ENCODE peak calls at places on chromosomes 2 and 18, in six cellular contexts. Y is NCI-H146; U is stimulated activated CD4-positive, alpha-beta T cell treated with anti-CD3 and anti-CD28 coated beads, Interleukin-1b, Interleukin-23, amount 100 ng/mL, for 1 hour; J is IMR-90; E is EH; H is NCI-H1694. M is an unnamed sample.

GRCh38 chr2:70190086-70190412 is 770 bp downstream of the C2orf42 start:
- DNase-seq in Y (peak; percentile 20), U (peak; percentile 16), J (peak; percentile 33), E (peak; percentile 54), H (peak; percentile 48), M (no peak)

GRCh38 chr2:3282056-3282998 is 95.3 kb downstream of the EIPR1 start:
- DNase-seq in Y (peak; percentile 81), U (no peak), J (peak; percentile 33), E (peak; percentile 51), H (peak; percentile 100), M (peak; percentile 81)

GRCh38 chr2:48541696-48542389 is 11.9 kb downstream of the STON1 start:
- DNase-seq in Y (no peak), U (no peak), J (no peak), E (peak; percentile 11), H (no peak), M (no peak)

GRCh38 chr2:11610624-11611242 is 59.3 kb downstream of the NTSR2 start:
- DNase-seq in Y (no peak), U (no peak), J (no peak), E (no peak), H (no peak), M (no peak)

GRCh38 chr2:230068658-230069080 is at the start of gene SLC16A14:
- DNase-seq in Y (no peak), U (no peak), J (peak; percentile 52), E (peak; percentile 59), H (peak; percentile 22), M (no peak)

GRCh38 chr2:24375349-24376087 is 15.2 kb upstream of the ITSN2 start:
- DNase-seq in Y (no peak), U (no peak), J (no peak), E (peak; percentile 2), H (no peak), M (no peak)

GRCh38 chr2:101420623-101421022 is 33.3 kb upstream of the CREG2 start:
- DNase-seq in Y (no peak), U (no peak), J (no peak), E (peak; percentile 17), H (no peak), M (no peak)

GRCh38 chr18:25853716-25854465 is 236.5 kb downstream of the SS18 start:
- DNase-seq in Y (no peak), U (no peak), J (no peak), E (no peak), H (no peak), M (no peak)

GRCh38 chr2:2184549-2185249 is 146.4 kb downstream of the MYT1L start:
- DNase-seq in Y (no peak), U (no peak), J (no peak), E (no peak), H (no peak), M (no peak)

GRCh38 chr2:119888673-119889072 is 124.2 kb upstream of the EPB41L5 start:
- DNase-seq in Y (no peak), U (no peak), J (peak; percentile 92), E (peak; percentile 87), H (no peak), M (no peak)

GRCh38 chr2:102240640-102241370 is 54.0 kb downstream of the IL1RL2 start:
- DNase-seq in Y (peak; percentile 48), U (peak; percentile 82), J (peak; percentile 97), E (peak; percentile 96), H (peak; percentile 15), M (peak; percentile 5)

GRCh38 chr2:95022309-95023221 is 2.9 kb upstream of the MAL start:
- DNase-seq in Y (peak; percentile 65), U (peak; percentile 82), J (peak; percentile 54), E (peak; percentile 56), H (peak; percentile 72), M (peak; percentile 48)

GRCh38 chr2:225494100-225494459 is 94.6 kb downstream of the NYAP2 start:
- DNase-seq in Y (no peak), U (no peak), J (no peak), E (no peak), H (no peak), M (no peak)

GRCh38 chr2:178871536-178871935 is 64.3 kb upstream of the TTN start:
- DNase-seq in Y (no peak), U (no peak), J (no peak), E (no peak), H (no peak), M (no peak)

GRCh38 chr2:69961496-69961895 is at the start of gene ASPRV1:
- DNase-seq in Y (no peak), U (no peak), J (no peak), E (no peak), H (no peak), M (no peak)

GRCh38 chr2:234292205-234292954 is 204.5 kb downstream of the ARL4C start:
- DNase-seq in Y (peak; percentile 44), U (no peak), J (no peak), E (no peak), H (no peak), M (no peak)

GRCh38 chr2:181348091-181348837 is 108.9 kb upstream of the ITGA4 start:
- DNase-seq in Y (no peak), U (no peak), J (no peak), E (no peak), H (no peak), M (no peak)

GRCh38 chr2:240095556-240096523 is 40.3 kb downstream of the COPS9 start:
- DNase-seq in Y (no peak), U (no peak), J (no peak), E (no peak), H (no peak), M (no peak)

GRCh38 chr2:23651187-23651983 is 266.4 kb downstream of the KLHL29 start:
- DNase-seq in Y (no peak), U (no peak), J (peak; percentile 92), E (peak; percentile 73), H (no peak), M (no peak)

GRCh38 chr2:96427917-96428316 is 77.2 kb downstream of the NEURL3 start:
- DNase-seq in Y (no peak), U (no peak), J (peak; percentile 70), E (peak; percentile 82), H (no peak), M (no peak)

GRCh38 chr2:99602475-99602874 is 112.7 kb upstream of the REV1 start:
- DNase-seq in Y (no peak), U (no peak), J (peak; percentile 79), E (peak; percentile 88), H (no peak), M (no peak)

GRCh38 chr2:9110346-9110884 is 96.2 kb upstream of the ASAP2 start:
- DNase-seq in Y (no peak), U (no peak), J (no peak), E (no peak), H (no peak), M (no peak)

GRCh38 chr2:63652063-63652985 is 63.6 kb downstream of the MDH1 start:
- DNase-seq in Y (no peak), U (no peak), J (no peak), E (no peak), H (peak; percentile 68), M (no peak)

GRCh38 chr18:60060578-60060977 is 160.8 kb downstream of the PMAIP1 start:
- DNase-seq in Y (no peak), U (no peak), J (no peak), E (peak; percentile 43), H (no peak), M (no peak)

GRCh38 chr2:241801611-241802420 is 7.2 kb upstream of the NEU4 start:
- DNase-seq in Y (no peak), U (no peak), J (no peak), E (no peak), H (no peak), M (no peak)

GRCh38 chr2:237154894-237155851 is 69.5 kb downstream of the COPS8 start:
- DNase-seq in Y (no peak), U (no peak), J (no peak), E (no peak), H (no peak), M (no peak)

GRCh38 chr2:195658541-195658890 is 1.5 kb downstream of the SLC39A10 start:
- DNase-seq in Y (peak; percentile 51), U (no peak), J (peak; percentile 90), E (peak; percentile 78), H (no peak), M (no peak)

GRCh38 chr18:56302161-56302560 is 336.2 kb downstream of the TXNL1 start:
- DNase-seq in Y (no peak), U (no peak), J (no peak), E (no peak), H (peak; percentile 33), M (no peak)

GRCh38 chr18:76490701-76491171 is 4.3 kb downstream of the ZNF516 start:
- DNase-seq in Y (peak; percentile 79), U (no peak), J (peak; percentile 32), E (peak; percentile 27), H (no peak), M (no peak)

GRCh38 chr2:108570416-108570815 is 36.1 kb downstream of the LIMS1 start:
- DNase-seq in Y (no peak), U (no peak), J (peak; percentile 76), E (peak; percentile 69), H (no peak), M (no peak)

GRCh38 chr2:100718065-100718570 is 101.8 kb upstream of the NPAS2 start:
- DNase-seq in Y (no peak), U (no peak), J (no peak), E (no peak), H (no peak), M (no peak)

GRCh38 chr18:6010284-6010683 is 115.0 kb upstream of the TMEM200C start:
- DNase-seq in Y (no peak), U (no peak), J (peak; percentile 55), E (peak; percentile 7), H (no peak), M (no peak)

GRCh38 chr18:48264508-48264907 is 144.7 kb downstream of the ZBTB7C start:
- DNase-seq in Y (no peak), U (no peak), J (no peak), E (peak; percentile 5), H (no peak), M (no peak)

GRCh38 chr2:171893196-171893823 is 734 bp downstream of the SLC25A12 start:
- DNase-seq in Y (peak; percentile 38), U (no peak), J (no peak), E (peak; percentile 11), H (no peak), M (no peak)

GRCh38 chr18:77635441-77635840 is 385.8 kb downstream of the GALR1 start:
- DNase-seq in Y (no peak), U (no peak), J (no peak), E (no peak), H (peak; percentile 18), M (peak; percentile 13)